ENCODE peak calls at places on chromosomes 6 and 20, in seven cellular contexts. A is stimulated activated CD4-positive, alpha-beta T cell treated with anti-CD3 and anti-CD28 coated beads, Interleukin-1b, Interleukin-23, amount 100 ng/mL, for 1 hour; N is fibroblast of lung; K is AG10803; J is MV-4-11; O is NCI-H345; R is esophagus muscularis mucosa. H is an unnamed sample.

GRCh38 chr6:40583694-40584093 is 3.5 kb downstream of the LRFN2 start:
- DNase-seq in N (no peak), K (no peak), J (no peak), O (no peak), R (no peak), A (no peak), H (no peak)

GRCh38 chr6:6635291-6635690 is 46.8 kb downstream of the LY86 start:
- DNase-seq in R (no peak), J (no peak), A (no peak), K (no peak), N (no peak), O (no peak), H (no peak)

GRCh38 chr6:129730477-129731165 is 20.6 kb upstream of the ARHGAP18 start:
- DNase-seq in N (peak), J (no peak), A (no peak), R (no peak), K (no peak), O (no peak), H (no peak)

GRCh38 chr6:89260310-89260709 is 43.2 kb upstream of the GABRR1 start:
- DNase-seq in J (peak), O (no peak), N (no peak), A (no peak), K (no peak), R (peak), H (no peak)

GRCh38 chr6:42316981-42317380 is 99.3 kb upstream of the MRPS10 start:
- DNase-seq in N (peak), K (no peak), O (no peak), R (no peak), A (no peak), J (peak), H (no peak)

GRCh38 chr6:158707120-158707519 is 57.3 kb downstream of the SYTL3 start:
- DNase-seq in N (peak), J (no peak), R (no peak), A (no peak), O (no peak), K (peak), H (no peak)

GRCh38 chr6:127277878-127278843 is 11.5 kb downstream of the RNF146 start:
- DNase-seq in N (no peak), R (no peak), J (peak), A (no peak), O (no peak), K (no peak), H (no peak)

GRCh38 chr6:958531-958930 is 265.6 kb upstream of the EXOC2 start:
- DNase-seq in O (no peak), R (no peak), K (peak), N (peak), J (no peak), A (no peak), H (no peak)

GRCh38 chr6:90293319-90293937 is 3.2 kb downstream of the BACH2 start:
- DNase-seq in N (no peak), J (no peak), K (no peak), O (no peak), A (no peak), R (no peak), H (no peak)

GRCh38 chr6:169177516-169178196 is 76.0 kb downstream of the THBS2 start:
- DNase-seq in K (peak), J (no peak), A (no peak), O (no peak), R (no peak), N (peak), H (no peak)

GRCh38 chr6:139330841-139331500 is 39.2 kb upstream of the TXLNB start:
- DNase-seq in K (peak), J (no peak), A (no peak), R (no peak), N (peak), O (no peak), H (no peak)

GRCh38 chr20:46702447-46703203 is 6.8 kb upstream of the SLC2A10 start:
- DNase-seq in R (no peak), A (no peak), O (no peak), N (no peak), K (no peak), J (no peak), H (no peak)

GRCh38 chr6:161152527-161152862 is 121.4 kb downstream of the AGPAT4 start:
- DNase-seq in R (no peak), K (no peak), O (no peak), A (no peak), N (no peak), J (no peak), H (no peak)

GRCh38 chr6:113756290-113756665 is 100.9 kb upstream of the MARCKS start:
- DNase-seq in A (no peak), O (no peak), N (no peak), R (no peak), J (no peak), K (no peak), H (no peak)

GRCh38 chr6:30727920-30728605 is 7.9 kb downstream of the TUBB start:
- DNase-seq in R (no peak), J (peak), O (no peak), A (no peak), K (peak), N (peak), H (no peak)